ENCODE peak calls at places on chromosomes 16 and 17, in five cellular contexts. C is GM12864, H is A549, I is endothelial cell, J is WTC11. Y is an unnamed sample.

GRCh38 chr16:11100239-11100750 is 155.7 kb downstream of the SOCS1 start:
- DNase-seq in C (no peak), H (no peak), I (peak), J (peak), Y (peak)

GRCh38 chr16:26667271-26667703 is 399.4 kb upstream of the C16orf82 start:
- DNase-seq in C (no peak), H (no peak), I (no peak), J (peak), Y (peak)

GRCh38 chr17:2232244-2232638 is 71.3 kb downstream of the SMG6 start:
- DNase-seq in C (no peak), H (no peak), I (no peak), J (no peak), Y (no peak)

GRCh38 chr17:16465861-16466338 is 26.1 kb downstream of the LRRC75A start:
- DNase-seq in C (no peak), H (no peak), I (no peak), J (no peak), Y (no peak)

GRCh38 chr16:474420-475122 is 49.1 kb downstream of the RAB11FIP3 start:
- DNase-seq in C (no peak), H (no peak), I (no peak), J (no peak), Y (no peak)

GRCh38 chr17:80942360-80943345 is 49.0 kb upstream of the CHMP6 start:
- DNase-seq in C (no peak), H (no peak), I (no peak), J (peak), Y (no peak)

GRCh38 chr16:80511824-80512223 is 29.0 kb upstream of the DYNLRB2 start:
- DNase-seq in C (no peak), H (no peak), I (no peak), J (no peak), Y (no peak)

GRCh38 chr16:11473728-11474127 is 113.0 kb downstream of the LITAF start:
- DNase-seq in C (no peak), H (peak), I (no peak), J (no peak), Y (no peak)

GRCh38 chr17:7119314-7119713 is 4.7 kb upstream of the ASGR2 start:
- DNase-seq in C (no peak), H (no peak), I (no peak), J (peak), Y (no peak)

GRCh38 chr17:82085931-82086764 is 11.9 kb downstream of the FASN start:
- DNase-seq in C (no peak), H (no peak), I (no peak), J (no peak), Y (no peak)

GRCh38 chr17:81312624-81313325 is 17.7 kb upstream of the SLC38A10 start:
- DNase-seq in C (no peak), H (no peak), I (no peak), J (no peak), Y (no peak)

GRCh38 chr17:72605543-72605942 is 484.7 kb downstream of the SOX9 start:
- DNase-seq in C (no peak), H (no peak), I (no peak), J (no peak), Y (no peak)

GRCh38 chr16:75099738-75100615 is 16.6 kb downstream of the LDHD start:
- DNase-seq in C (no peak), H (no peak), I (no peak), J (no peak), Y (no peak)

GRCh38 chr17:33977729-33978514 is 277.2 kb upstream of the CCL2 start:
- DNase-seq in C (no peak), H (no peak), I (no peak), J (no peak), Y (no peak)

GRCh38 chr17:64145460-64145750 is 15.5 kb upstream of the ERN1 start:
- DNase-seq in C (no peak), H (no peak), I (no peak), J (no peak), Y (no peak)

GRCh38 chr16:85446846-85447656 is 166.1 kb upstream of the GSE1 start:
- DNase-seq in C (peak), H (no peak), I (no peak), J (no peak), Y (no peak)

GRCh38 chr16:14070877-14071575 is at the start of gene MRTFB:
- DNase-seq in C (no peak), H (peak), I (peak), J (peak), Y (peak)

GRCh38 chr16:9713907-9714306 is 468.3 kb downstream of the GRIN2A start:
- DNase-seq in C (no peak), H (no peak), I (no peak), J (no peak), Y (no peak)

GRCh38 chr16:19114359-19115147 is 789 bp downstream of the ITPRIPL2 start:
- DNase-seq in C (no peak), H (peak), I (peak), J (peak), Y (no peak)

GRCh38 chr17:73569758-73570319 is 74.4 kb downstream of the SDK2 start:
- DNase-seq in C (no peak), H (no peak), I (no peak), J (no peak), Y (no peak)

GRCh38 chr17:57001541-57001940 is 23.6 kb downstream of the SCPEP1 start:
- DNase-seq in C (no peak), H (no peak), I (no peak), J (no peak), Y (no peak)

GRCh38 chr17:78725448-78726021 is 56.5 kb downstream of the CYTH1 start:
- DNase-seq in C (peak), H (no peak), I (no peak), J (no peak), Y (no peak)

GRCh38 chr17:47732399-47733046 is 513 bp upstream of the TBX21 start:
- DNase-seq in C (no peak), H (no peak), I (no peak), J (peak), Y (no peak)

GRCh38 chr17:64336760-64337413 is 53.8 kb downstream of the PECAM1 start:
- DNase-seq in C (no peak), H (no peak), I (no peak), J (peak), Y (no peak)

GRCh38 chr17:77308768-77309726 is 168.3 kb downstream of the SEC14L1 start:
- DNase-seq in C (no peak), H (no peak), I (no peak), J (no peak), Y (no peak)

GRCh38 chr16:24598777-24599437 is 59.5 kb downstream of the RBBP6 start:
- DNase-seq in C (no peak), H (no peak), I (no peak), J (no peak), Y (no peak)

GRCh38 chr17:75031972-75032895 is 14.5 kb downstream of the ATP5PD start:
- DNase-seq in C (no peak), H (peak), I (no peak), J (peak), Y (peak)

GRCh38 chr16:4011225-4011939 is 104.9 kb downstream of the ADCY9 start:
- DNase-seq in C (no peak), H (no peak), I (peak), J (peak), Y (peak)

GRCh38 chr16:21300309-21301167 is 22.4 kb upstream of the CRYM start:
- DNase-seq in C (peak), H (peak), I (peak), J (peak), Y (peak)

GRCh38 chr17:15119928-15120327 is 145.2 kb downstream of the PMP22 start:
- DNase-seq in C (no peak), H (no peak), I (no peak), J (no peak), Y (no peak)

GRCh38 chr16:7421578-7421977 is 88.9 kb downstream of the RBFOX1 start:
- DNase-seq in C (no peak), H (no peak), I (no peak), J (no peak), Y (no peak)

GRCh38 chr16:70702624-70703023 is 16.8 kb upstream of the MTSS2 start:
- DNase-seq in C (no peak), H (no peak), I (no peak), J (no peak), Y (no peak)

GRCh38 chr16:70701998-70702397 is 16.1 kb upstream of the MTSS2 start:
- DNase-seq in C (no peak), H (no peak), I (no peak), J (no peak), Y (no peak)

GRCh38 chr16:70704586-70704985 is 18.7 kb upstream of the MTSS2 start:
- DNase-seq in C (no peak), H (no peak), I (no peak), J (no peak), Y (no peak)

GRCh38 chr16:70703835-70704381 is 18.1 kb upstream of the MTSS2 start:
- DNase-seq in C (no peak), H (no peak), I (no peak), J (no peak), Y (no peak)

DNA sequence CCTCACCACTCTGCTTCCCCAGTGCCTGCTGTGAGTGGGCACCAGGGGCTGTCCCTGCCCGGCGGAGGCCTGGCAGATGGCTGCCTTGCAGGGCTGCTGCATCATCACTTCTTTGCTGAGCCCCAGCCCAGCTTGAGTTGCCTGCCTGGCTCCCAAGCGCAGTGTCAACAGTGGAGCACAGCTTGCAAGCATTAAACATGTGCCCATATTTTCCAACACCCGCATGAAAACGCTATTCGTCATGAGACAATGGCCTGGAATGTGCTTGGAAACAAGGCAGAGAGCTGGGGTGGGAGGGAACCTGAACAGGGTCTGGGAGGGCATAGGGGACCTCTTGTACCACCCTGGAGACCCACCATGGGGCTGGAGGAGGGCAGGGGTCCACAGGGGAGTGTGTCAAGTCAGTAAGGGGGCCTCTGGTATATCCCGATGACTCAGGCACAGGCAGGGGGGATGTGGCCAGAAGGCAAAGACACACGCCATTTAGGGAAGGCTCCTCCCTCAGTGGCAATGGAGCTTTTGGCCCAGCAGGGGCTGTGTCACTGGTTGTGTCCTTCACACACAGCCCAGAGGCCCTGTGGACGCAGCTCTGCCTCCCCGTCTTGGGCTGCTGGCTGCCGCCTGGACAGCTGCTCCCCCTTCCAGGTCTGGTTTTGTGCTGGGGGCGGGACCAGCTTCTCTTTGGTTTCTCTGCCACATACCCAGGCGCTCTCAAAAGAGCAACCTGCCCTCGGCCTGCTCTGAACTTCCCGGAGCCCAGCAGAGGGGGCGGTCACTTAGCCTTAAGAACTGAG is 17.4 kb upstream of the MTSS2 start:
- DNase-seq in C (no peak), H (no peak), I (peak), J (peak), Y (peak)
- TF ChIP-seq CTCF in C (no peak), H (no peak), I (no peak), J (no peak), Y (no peak)

DNA sequence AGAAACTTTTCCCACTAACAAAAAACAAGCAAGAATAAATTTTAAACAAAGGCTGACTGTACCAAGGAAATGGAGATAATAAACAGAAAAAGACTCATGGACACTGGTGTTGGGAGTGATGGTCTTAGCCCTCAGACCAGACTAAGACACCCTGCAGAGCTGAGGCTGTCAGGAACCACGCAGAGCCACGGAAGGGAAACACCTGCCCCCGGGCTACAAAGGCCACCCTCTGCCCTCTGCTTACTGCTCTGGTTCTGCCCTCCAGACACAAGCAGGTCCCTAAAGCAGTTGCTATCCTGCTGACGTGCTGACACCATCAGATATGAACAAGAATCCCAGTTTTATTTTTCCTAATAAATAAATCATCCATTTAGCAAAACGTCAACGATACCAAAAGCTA is 80.0 kb downstream of the ANKRD11 start:
- DNase-seq in C (no peak), H (no peak), I (no peak), J (no peak), Y (no peak)
- TF ChIP-seq CTCF in C (no peak), H (no peak), I (no peak), J (no peak), Y (no peak)

GRCh38 chr16:53911506-53911905 is 207.6 kb downstream of the FTO start:
- DNase-seq in C (no peak), H (no peak), I (no peak), J (no peak), Y (no peak)

GRCh38 chr16:53912155-53912554 is 208.2 kb downstream of the FTO start:
- DNase-seq in C (no peak), H (no peak), I (no peak), J (no peak), Y (no peak)

GRCh38 chr16:53910990-53911389 is 207.0 kb downstream of the FTO start:
- DNase-seq in C (no peak), H (no peak), I (no peak), J (no peak), Y (no peak)

GRCh38 chr16:53905028-53905427 is 201.1 kb downstream of the FTO start:
- DNase-seq in C (no peak), H (no peak), I (no peak), J (no peak), Y (no peak)

GRCh38 chr16:53908731-53909130 is 204.8 kb downstream of the FTO start:
- DNase-seq in C (no peak), H (no peak), I (no peak), J (no peak), Y (no peak)
- TF ChIP-seq CTCF in C (no peak), H (no peak), I (no peak), J (no peak), Y (no peak)

DNA sequence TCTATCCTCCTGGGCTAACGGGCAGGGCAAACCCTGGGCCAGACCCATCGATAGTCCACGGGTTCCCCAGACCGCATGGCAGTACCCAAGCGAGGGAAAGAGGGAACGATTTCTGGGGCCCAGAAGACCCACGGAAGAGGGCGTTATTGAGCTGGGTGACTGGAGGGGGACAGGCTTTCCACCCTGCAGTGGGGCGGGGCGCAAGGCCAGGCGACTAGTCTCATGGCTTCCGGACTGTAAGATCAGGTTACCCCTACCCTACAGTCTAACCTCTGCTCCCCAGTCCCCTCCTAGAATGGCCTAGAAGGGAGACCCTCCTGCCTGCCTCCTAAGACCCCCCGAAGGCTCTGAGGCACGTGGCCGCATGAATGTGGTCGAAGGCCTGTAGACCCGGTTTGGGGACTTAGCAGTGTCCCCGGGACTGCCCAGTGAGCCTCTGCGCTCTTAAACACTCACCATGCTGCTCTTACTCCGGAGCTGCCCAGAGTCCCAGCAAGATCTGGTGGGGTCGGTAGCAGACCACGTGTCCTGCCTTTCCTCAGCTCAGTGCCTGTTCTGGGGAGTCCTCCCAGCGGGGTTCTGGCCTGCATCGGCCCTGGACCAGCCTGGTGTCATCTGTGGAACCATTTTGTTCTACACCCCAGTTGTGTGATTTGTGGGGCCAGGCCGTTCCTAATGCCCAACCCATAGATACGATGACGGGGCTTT is 13.1 kb upstream of the AURKB start:
- DNase-seq in C (peak), H (peak), I (peak), J (peak), Y (peak)
- TF ChIP-seq CTCF in C (peak), H (peak), I (no peak), J (no peak), Y (no peak)

DNA sequence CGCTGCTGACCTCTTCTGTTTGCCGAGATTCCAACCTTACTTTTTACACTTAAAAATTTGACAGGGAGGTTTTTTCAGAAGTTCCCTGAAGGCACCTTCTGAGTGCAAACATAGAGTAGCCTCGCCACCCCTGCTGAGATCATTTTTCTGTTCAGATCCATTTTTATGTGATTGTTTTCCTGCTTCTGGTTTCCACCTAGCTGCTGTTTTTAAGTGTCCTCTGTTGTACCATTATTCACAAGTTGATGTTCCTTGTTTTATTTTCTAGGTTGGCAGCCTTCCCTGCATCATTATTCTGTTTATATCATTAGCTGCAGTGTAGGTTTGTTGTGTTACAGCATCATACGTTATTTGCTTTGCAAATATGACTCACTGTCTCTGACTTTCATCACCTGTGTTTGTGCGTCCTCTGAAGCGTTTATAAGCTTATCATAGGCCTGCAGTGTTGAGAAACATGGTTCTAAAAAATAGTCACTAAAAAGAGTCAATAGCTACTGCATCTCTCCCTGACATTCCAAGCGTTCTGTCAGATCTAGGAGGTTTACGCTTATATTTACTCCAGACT is 116.9 kb upstream of the CLEC3A start:
- DNase-seq in C (no peak), H (peak), I (no peak), J (no peak), Y (no peak)
- TF ChIP-seq CTCF in C (no peak), H (no peak), I (no peak), J (no peak), Y (no peak)

GRCh38 chr16:67177743-67178699 is 5.7 kb downstream of the MATCAP1 start:
- DNase-seq in C (no peak), H (peak), I (no peak), J (peak), Y (peak)
- TF ChIP-seq CTCF in C (peak), H (no peak), I (no peak), J (no peak), Y (no peak)

GRCh38 chr17:42679492-42680330 is 1.9 kb downstream of the CCR10 start:
- DNase-seq in C (no peak), H (peak), I (peak), J (peak), Y (peak)

GRCh38 chr17:42677012-42677857 is 441 bp upstream of the PLEKHH3 start:
- DNase-seq in C (peak), H (peak), I (peak), J (peak), Y (peak)

GRCh38 chr17:42680331-42680808 is 1.3 kb downstream of the CCR10 start:
- DNase-seq in C (no peak), H (peak), I (no peak), J (no peak), Y (no peak)

GRCh38 chr17:42677921-42678781 is 1.4 kb upstream of the PLEKHH3 start:
- DNase-seq in C (peak), H (peak), I (peak), J (peak), Y (peak)

GRCh38 chr17:42679001-42679491 is 2.3 kb upstream of the PLEKHH3 start:
- DNase-seq in C (no peak), H (peak), I (no peak), J (no peak), Y (no peak)
- TF ChIP-seq CTCF in C (no peak), H (no peak), I (no peak), J (no peak), Y (no peak)

DNA sequence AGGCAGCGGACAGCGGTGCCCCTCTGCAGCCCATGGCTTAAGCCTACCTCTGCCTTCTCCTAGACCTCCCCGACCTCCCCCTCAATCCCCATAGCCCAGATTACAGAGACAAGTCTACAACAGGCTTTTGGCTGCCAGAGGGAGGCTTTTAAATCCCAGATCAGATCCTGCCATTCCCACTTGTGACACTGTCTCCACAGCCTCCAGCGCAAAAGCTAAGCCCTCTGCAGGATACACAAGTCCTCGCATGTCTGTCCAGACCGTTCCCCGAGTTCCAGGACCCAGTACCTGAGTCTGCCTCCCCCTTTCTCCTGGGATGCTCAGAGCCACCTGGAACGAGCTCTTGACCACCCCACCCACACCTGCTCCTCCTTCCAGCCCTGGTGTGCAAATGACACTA is 31.2 kb downstream of the VAC14 start:
- DNase-seq in C (no peak), H (no peak), I (no peak), J (no peak), Y (no peak)
- TF ChIP-seq CTCF in C (no peak), H (no peak), I (no peak), J (no peak), Y (no peak)